ENCODE peak calls at places on chromosomes 2 and 18, in seven cellular contexts. One of them, this sample, is unnamed.

GRCh38 chr2:59926706-59927105 is 626.7 kb downstream of the BCL11A start:
- DNase-seq in anterior cingulate cortex: no peak
- DNase-seq in heart right ventricle: no peak
- DNase-seq in HCEC 1CT: no peak
- DNase-seq in iPS-NIHi11: no peak
- DNase-seq in NCI-H774: no peak
- DNase-seq in mucosa of gallbladder: no peak
- DNase-seq in this sample: no peak

GRCh38 chr2:57429821-57430220 is 616.8 kb upstream of the VRK2 start:
- DNase-seq in anterior cingulate cortex: no peak
- DNase-seq in heart right ventricle: no peak
- DNase-seq in HCEC 1CT: no peak
- DNase-seq in iPS-NIHi11: no peak
- DNase-seq in NCI-H774: no peak
- DNase-seq in mucosa of gallbladder: no peak
- DNase-seq in this sample: no peak

GRCh38 chr2:26607698-26608097 is 33.5 kb downstream of the CIB4 start:
- DNase-seq in anterior cingulate cortex: no peak
- DNase-seq in heart right ventricle: no peak
- DNase-seq in HCEC 1CT: no peak
- DNase-seq in iPS-NIHi11: no peak
- DNase-seq in NCI-H774: no peak
- DNase-seq in mucosa of gallbladder: no peak
- DNase-seq in this sample: no peak

GRCh38 chr2:199463708-199464613 is 6.2 kb upstream of the SATB2 start:
- DNase-seq in anterior cingulate cortex: no peak
- DNase-seq in heart right ventricle: no peak
- DNase-seq in HCEC 1CT: no peak
- DNase-seq in iPS-NIHi11: no peak
- DNase-seq in NCI-H774: no peak
- DNase-seq in mucosa of gallbladder: no peak
- DNase-seq in this sample: no peak

GRCh38 chr2:3377279-3377611 is 373 bp downstream of the EIPR1 start:
- DNase-seq in anterior cingulate cortex: no peak
- DNase-seq in heart right ventricle: peak
- DNase-seq in HCEC 1CT: peak
- DNase-seq in iPS-NIHi11: peak
- DNase-seq in NCI-H774: peak
- DNase-seq in mucosa of gallbladder: no peak
- DNase-seq in this sample: no peak

GRCh38 chr2:43882312-43882711 is 43.5 kb downstream of the ABCG8 start:
- DNase-seq in anterior cingulate cortex: no peak
- DNase-seq in heart right ventricle: no peak
- DNase-seq in HCEC 1CT: no peak
- DNase-seq in iPS-NIHi11: no peak
- DNase-seq in NCI-H774: no peak
- DNase-seq in mucosa of gallbladder: no peak
- DNase-seq in this sample: no peak

GRCh38 chr2:141003967-141004657 is 1126.7 kb downstream of the LRP1B start:
- DNase-seq in anterior cingulate cortex: no peak
- DNase-seq in heart right ventricle: no peak
- DNase-seq in HCEC 1CT: no peak
- DNase-seq in iPS-NIHi11: no peak
- DNase-seq in NCI-H774: no peak
- DNase-seq in mucosa of gallbladder: no peak
- DNase-seq in this sample: no peak

GRCh38 chr2:158586491-158586890 is 129.7 kb downstream of the PKP4 start:
- DNase-seq in anterior cingulate cortex: no peak
- DNase-seq in heart right ventricle: no peak
- DNase-seq in HCEC 1CT: peak
- DNase-seq in iPS-NIHi11: no peak
- DNase-seq in NCI-H774: no peak
- DNase-seq in mucosa of gallbladder: no peak
- DNase-seq in this sample: no peak

GRCh38 chr18:13558132-13558531 is 168.2 kb downstream of the FAM210A start:
- DNase-seq in anterior cingulate cortex: peak
- DNase-seq in heart right ventricle: peak
- DNase-seq in HCEC 1CT: no peak
- DNase-seq in iPS-NIHi11: peak
- DNase-seq in NCI-H774: no peak
- DNase-seq in mucosa of gallbladder: no peak
- DNase-seq in this sample: no peak

GRCh38 chr2:105294844-105295481 is 34.6 kb downstream of the TGFBRAP1 start:
- DNase-seq in anterior cingulate cortex: peak
- DNase-seq in heart right ventricle: peak
- DNase-seq in HCEC 1CT: peak
- DNase-seq in iPS-NIHi11: peak
- DNase-seq in NCI-H774: no peak
- DNase-seq in mucosa of gallbladder: peak
- DNase-seq in this sample: peak

GRCh38 chr2:228731517-228731916 is 539.6 kb downstream of the PID1 start:
- DNase-seq in anterior cingulate cortex: no peak
- DNase-seq in heart right ventricle: no peak
- DNase-seq in HCEC 1CT: peak
- DNase-seq in iPS-NIHi11: no peak
- DNase-seq in NCI-H774: no peak
- DNase-seq in mucosa of gallbladder: no peak
- DNase-seq in this sample: no peak

GRCh38 chr2:134289225-134289624 is 35.4 kb downstream of the MGAT5 start:
- DNase-seq in anterior cingulate cortex: no peak
- DNase-seq in heart right ventricle: no peak
- DNase-seq in HCEC 1CT: no peak
- DNase-seq in iPS-NIHi11: no peak
- DNase-seq in NCI-H774: no peak
- DNase-seq in mucosa of gallbladder: no peak
- DNase-seq in this sample: no peak

GRCh38 chr2:147925886-147926285 is 81.1 kb downstream of the ACVR2A start:
- DNase-seq in anterior cingulate cortex: no peak
- DNase-seq in heart right ventricle: peak
- DNase-seq in HCEC 1CT: no peak
- DNase-seq in iPS-NIHi11: no peak
- DNase-seq in NCI-H774: no peak
- DNase-seq in mucosa of gallbladder: no peak
- DNase-seq in this sample: no peak

GRCh38 chr2:108853421-108853820 is 66.8 kb downstream of the CCDC138 start:
- DNase-seq in anterior cingulate cortex: no peak
- DNase-seq in heart right ventricle: no peak
- DNase-seq in HCEC 1CT: no peak
- DNase-seq in iPS-NIHi11: no peak
- DNase-seq in NCI-H774: no peak
- DNase-seq in mucosa of gallbladder: no peak
- DNase-seq in this sample: no peak

GRCh38 chr2:76672798-76673197 is 849.4 kb downstream of the LRRTM4 start:
- DNase-seq in anterior cingulate cortex: no peak
- DNase-seq in heart right ventricle: no peak
- DNase-seq in HCEC 1CT: no peak
- DNase-seq in iPS-NIHi11: no peak
- DNase-seq in NCI-H774: no peak
- DNase-seq in mucosa of gallbladder: no peak
- DNase-seq in this sample: no peak

GRCh38 chr2:119011162-119011909 is 69.3 kb downstream of the MARCO start:
- DNase-seq in anterior cingulate cortex: peak
- DNase-seq in heart right ventricle: peak
- DNase-seq in HCEC 1CT: no peak
- DNase-seq in iPS-NIHi11: peak
- DNase-seq in NCI-H774: peak
- DNase-seq in mucosa of gallbladder: peak
- DNase-seq in this sample: peak

GRCh38 chr18:69414184-69414583 is 13.5 kb downstream of the DOK6 start:
- DNase-seq in anterior cingulate cortex: no peak
- DNase-seq in heart right ventricle: no peak
- DNase-seq in HCEC 1CT: no peak
- DNase-seq in iPS-NIHi11: no peak
- DNase-seq in NCI-H774: no peak
- DNase-seq in mucosa of gallbladder: no peak
- DNase-seq in this sample: no peak

GRCh38 chr2:69652206-69652605 is 8.7 kb upstream of the AAK1 start:
- DNase-seq in anterior cingulate cortex: no peak
- DNase-seq in heart right ventricle: no peak
- DNase-seq in HCEC 1CT: peak
- DNase-seq in iPS-NIHi11: no peak
- DNase-seq in NCI-H774: no peak
- DNase-seq in mucosa of gallbladder: no peak
- DNase-seq in this sample: no peak